ENCODE peak calls at places on chromosome 15, in four cellular contexts. J is spleen, R is stomach, Y is IMR-90. T is an unnamed sample. For H3K4me1, the result is how much of the 10 kb centered on the place peaks cover.

GRCh38 chr15:101407439-101407838 is 82.1 kb downstream of the PCSK6 start:
- DNase-seq in J (no peak), R (peak), Y (no peak), T (no peak)

GRCh38 chr15:84731774-84732173 is 15.8 kb upstream of the SEC11A start:
- DNase-seq in J (no peak), R (no peak), Y (peak), T (no peak)

GRCh38 chr15:34038404-34039179 is 412 bp downstream of the AVEN start:
- DNase-seq in J (peak), R (peak), Y (peak), T (peak)

GRCh38 chr15:73996939-73997338 is 2.4 kb downstream of the PML start:
- DNase-seq in J (no peak), R (no peak), Y (no peak), T (no peak)

GRCh38 chr15:53461677-53462076 is 297.8 kb downstream of the WDR72 start:
- DNase-seq in J (no peak), R (no peak), Y (no peak), T (no peak)

GRCh38 chr15:84816694-84817460 is at the start of gene ALPK3:
- DNase-seq in J (no peak), R (peak), Y (no peak), T (peak)

GRCh38 chr15:71725215-71725955 is 85.0 kb upstream of the NR2E3 start:
- DNase-seq in J (no peak), R (no peak), Y (peak), T (no peak)

GRCh38 chr15:47523669-47524068 is 193.6 kb upstream of the SEMA6D start:
- DNase-seq in J (no peak), R (no peak), Y (peak), T (no peak)

GRCh38 chr15:89419370-89419984 is 76.9 kb downstream of the RHCG start:
- DNase-seq in J (no peak), R (no peak), Y (peak), T (peak)

GRCh38 chr15:96268421-96269204 is 61.9 kb upstream of the NR2F2 start:
- DNase-seq in J (no peak), R (no peak), Y (peak), T (no peak)

GRCh38 chr15:39874890-39875549 is 45.0 kb downstream of the GPR176 start:
- DNase-seq in J (no peak), R (peak), Y (no peak), T (no peak)

GRCh38 chr15:58443291-58443690 is 11.5 kb downstream of the LIPC start:
- DNase-seq in J (no peak), R (no peak), Y (no peak), T (no peak)
- H3K4me1 ChIP-seq in J (under half), R (half or more), Y (under half), T (under half)

DNA sequence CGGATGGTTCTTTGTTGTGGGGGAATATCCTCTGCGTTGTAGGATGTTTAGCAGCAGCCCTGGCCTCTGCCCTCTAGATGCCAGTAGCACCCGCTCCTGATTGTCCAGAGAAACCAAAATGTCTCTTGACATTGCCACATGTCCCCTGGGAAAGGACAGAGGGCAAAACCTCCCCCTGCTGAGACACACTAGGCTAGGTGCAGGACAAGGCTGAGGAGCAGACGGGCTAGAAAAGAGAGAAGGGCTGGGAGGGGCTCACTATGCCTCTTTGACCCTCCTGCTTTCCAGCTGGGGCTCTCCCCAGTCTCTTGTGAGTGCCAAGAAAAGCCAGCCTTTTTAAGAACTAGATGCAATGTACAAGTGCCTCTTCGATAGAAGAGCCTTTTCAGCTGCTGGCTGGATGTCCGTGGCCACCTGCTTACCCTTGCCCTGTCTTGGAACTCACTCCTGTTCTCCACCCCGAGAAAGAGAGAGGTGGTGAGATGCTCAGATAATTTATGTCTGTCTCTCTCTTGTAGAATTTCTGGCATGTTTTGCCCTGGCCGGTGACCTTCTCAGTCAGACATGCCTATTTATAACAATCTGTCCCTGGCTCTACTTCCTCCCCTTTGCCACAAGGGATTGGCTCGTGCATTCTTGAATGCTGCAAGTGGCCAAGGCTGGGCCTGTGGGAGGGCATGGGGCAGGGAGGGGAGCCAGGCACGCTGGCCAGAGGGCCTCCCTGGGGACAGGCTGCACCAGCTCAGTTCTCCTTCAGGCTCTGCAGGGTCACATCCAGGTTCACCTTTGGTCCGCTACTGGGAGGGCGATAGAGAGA is 142.6 kb downstream of the RPLP1 start:
- DNase-seq in J (no peak), R (peak), Y (no peak), T (peak)
- TF ChIP-seq CTCF in J (no peak), R (no peak), Y (no peak), T (no peak)

GRCh38 chr15:58332676-58333400 is 99.0 kb upstream of the LIPC start:
- DNase-seq in J (no peak), R (no peak), Y (peak), T (no peak)
- TF ChIP-seq POLR2A in J (no peak), R (no peak), Y (no peak), T (no peak)

DNA sequence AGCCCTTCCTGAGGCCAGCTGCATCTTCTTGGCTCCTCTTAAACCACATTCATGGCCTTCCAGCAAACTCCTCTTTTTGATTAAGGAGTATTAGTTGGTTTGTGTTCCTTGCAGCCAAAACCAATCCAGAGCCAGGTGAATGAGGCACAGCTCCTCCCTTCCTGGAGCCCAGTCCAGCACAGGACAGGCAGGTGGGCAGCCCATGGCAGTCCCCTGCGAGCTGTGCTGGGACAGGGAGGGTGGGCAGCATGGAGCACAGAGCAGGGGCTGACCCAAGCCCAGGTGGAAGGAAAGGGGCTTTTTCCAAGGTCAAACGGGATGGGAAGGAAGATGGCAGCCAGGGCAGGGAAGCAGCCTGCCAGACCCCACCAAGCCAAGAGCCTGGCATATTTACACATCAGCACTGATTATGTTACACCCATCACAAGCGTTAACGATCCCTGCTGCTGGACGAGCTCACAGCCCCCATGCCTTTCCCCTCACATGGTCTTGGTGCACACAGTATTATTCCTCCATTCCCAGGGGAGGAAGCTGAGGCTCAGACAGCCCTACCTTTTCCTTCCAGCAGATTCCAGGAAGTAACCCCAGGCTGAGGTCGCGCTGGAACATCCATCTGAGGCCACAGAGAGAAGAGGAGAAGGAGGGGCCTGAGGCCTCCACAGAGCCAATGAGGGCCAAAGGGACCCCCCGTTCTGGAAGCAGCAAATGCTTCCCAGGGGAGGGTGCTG is 175.7 kb downstream of the SMAD6 start:
- DNase-seq in J (peak), R (no peak), Y (no peak), T (no peak)
- H3K4me1 ChIP-seq in J (under half), R (under half), Y (under half), T (under half)

GRCh38 chr15:30041868-30042267 is 40.9 kb upstream of the GOLGA8J start:
- DNase-seq in J (no peak), R (no peak), Y (no peak), T (no peak)

GRCh38 chr15:30046414-30046813 is 36.3 kb upstream of the GOLGA8J start:
- DNase-seq in J (no peak), R (no peak), Y (no peak), T (no peak)

GRCh38 chr15:30042556-30042955 is 40.2 kb upstream of the GOLGA8J start:
- DNase-seq in J (no peak), R (no peak), Y (peak), T (no peak)

GRCh38 chr15:30044377-30044776 is 38.4 kb upstream of the GOLGA8J start:
- DNase-seq in J (no peak), R (no peak), Y (no peak), T (no peak)

GRCh38 chr15:30043211-30043655 is 39.5 kb upstream of the GOLGA8J start:
- DNase-seq in J (no peak), R (no peak), Y (peak), T (no peak)
- TF ChIP-seq CTCF in J (no peak), R (no peak), Y (peak), T (peak)

GRCh38 chr15:92809064-92809879 is 90.9 kb upstream of the CHD2 start:
- DNase-seq in J (peak), R (peak), Y (peak), T (peak)
- TF ChIP-seq POLR2A in J (no peak), R (no peak), Y (peak), T (peak)

GRCh38 chr15:76465728-76466127 is 129.2 kb downstream of the ISL2 start:
- DNase-seq in J (no peak), R (no peak), Y (no peak), T (no peak)
- H3K4me1 ChIP-seq in J (under half), R (under half), Y (under half), T (under half)

GRCh38 chr15:57306944-57307411 is 69.3 kb upstream of the CGNL1 start:
- DNase-seq in J (no peak), R (no peak), Y (no peak), T (no peak)
- TF ChIP-seq CTCF in J (peak), R (no peak), Y (no peak), T (no peak)

GRCh38 chr15:52287114-52287513 is 8.5 kb downstream of the MYO5C start:
- DNase-seq in J (no peak), R (no peak), Y (no peak), T (no peak)
- TF ChIP-seq POLR2A in J (no peak), R (no peak), Y (no peak), T (no peak)